ENCODE peak calls at places on chromosomes 4 and X, in five cellular contexts. I is posterior cingulate gyrus, E is neural progenitor cell, B is cardiac muscle cell, Z is PC-3. L is an unnamed sample.

GRCh38 chr4:169640261-169640880 is 20.0 kb downstream of the CLCN3 start:
- DNase-seq in I (no peak), E (no peak), B (no peak), Z (peak), L (no peak)

GRCh38 chr4:145177511-145177905 is 2.9 kb downstream of the OTUD4 start:
- DNase-seq in I (no peak), E (no peak), B (peak), Z (peak), L (peak)

GRCh38 chrX:50813843-50814661 is at the start of gene SHROOM4:
- DNase-seq in I (peak), E (peak), B (peak), Z (no peak), L (no peak)

GRCh38 chrX:118839334-118839958 is 15.8 kb downstream of the ZCCHC12 start:
- DNase-seq in I (peak), E (peak), B (peak), Z (peak), L (peak)

GRCh38 chrX:100931218-100931924 is 2.7 kb upstream of the XKRX start:
- DNase-seq in I (no peak), E (no peak), B (no peak), Z (no peak), L (no peak)

GRCh38 chr4:2290974-2291704 is 29.2 kb upstream of the MXD4 start:
- DNase-seq in I (no peak), E (no peak), B (no peak), Z (no peak), L (no peak)

GRCh38 chr4:173696011-173696410 is 166.0 kb upstream of the HAND2 start:
- DNase-seq in I (no peak), E (no peak), B (no peak), Z (no peak), L (no peak)

GRCh38 chr4:48341776-48342558 is 638 bp downstream of the SLAIN2 start:
- DNase-seq in I (peak), E (peak), B (peak), Z (peak), L (peak)

GRCh38 chr4:76388160-76388908 is 32.6 kb downstream of the CCDC158 start:
- DNase-seq in I (no peak), E (no peak), B (no peak), Z (no peak), L (no peak)

GRCh38 chr4:182126567-182126966 is 116.6 kb upstream of the TENM3 start:
- DNase-seq in I (no peak), E (no peak), B (no peak), Z (no peak), L (no peak)

GRCh38 chr4:44186850-44187246 is 261.8 kb downstream of the KCTD8 start:
- DNase-seq in I (no peak), E (no peak), B (no peak), Z (no peak), L (no peak)

GRCh38 chrX:40176256-40176978 is 78.7 kb upstream of the BCOR start:
- DNase-seq in I (no peak), E (peak), B (peak), Z (peak), L (peak)

GRCh38 chr4:109921384-109921808 is 8.7 kb downstream of the EGF start:
- DNase-seq in I (no peak), E (peak), B (no peak), Z (peak), L (no peak)

GRCh38 chrX:74536142-74537010 is 78.0 kb downstream of the RLIM start:
- DNase-seq in I (peak), E (peak), B (peak), Z (peak), L (peak)

GRCh38 chrX:108163333-108164082 is 71.9 kb downstream of the ATG4A start:
- DNase-seq in I (no peak), E (no peak), B (no peak), Z (peak), L (no peak)

GRCh38 chr4:101277661-101278060 is 69.7 kb downstream of the PPP3CA start:
- DNase-seq in I (no peak), E (no peak), B (no peak), Z (peak), L (no peak)

GRCh38 chr4:93748943-93749342 is 79.6 kb upstream of the ATOH1 start:
- DNase-seq in I (no peak), E (no peak), B (no peak), Z (no peak), L (no peak)

GRCh38 chr4:39978904-39979303 is 1.2 kb upstream of the PDS5A start:
- DNase-seq in I (no peak), E (no peak), B (no peak), Z (no peak), L (no peak)

GRCh38 chr4:73707918-73708577 is 32.3 kb upstream of the CXCL8 start:
- DNase-seq in I (no peak), E (no peak), B (peak), Z (peak), L (no peak)

GRCh38 chrX:105210258-105210657 is 10.2 kb downstream of the TEX13A start:
- DNase-seq in I (no peak), E (no peak), B (no peak), Z (peak), L (no peak)

L was measured in cerebellum.